ENCODE peak calls at places on chromosomes 12 and 14, in six cellular contexts. One of them, this sample, is unnamed.

GRCh38 chr12:65720136-65720535 is 104.1 kb upstream of the HMGA2 start:
- DNase-seq in fibroblast of mammary gland: peak
- DNase-seq in H7: no peak
- DNase-seq in upper lobe of right lung: no peak
- DNase-seq in esophagus squamous epithelium: no peak
- DNase-seq in testis: no peak
- DNase-seq in this sample: peak

GRCh38 chr12:67909681-67910080 is 79.6 kb upstream of the IFNG-AS1 start:
- DNase-seq in fibroblast of mammary gland: no peak
- DNase-seq in upper lobe of right lung: no peak
- DNase-seq in H7: no peak
- DNase-seq in esophagus squamous epithelium: no peak
- DNase-seq in testis: no peak
- DNase-seq in this sample: no peak

GRCh38 chr12:6377667-6377994 is 2.3 kb upstream of the SCNN1A start:
- DNase-seq in testis: peak
- DNase-seq in H7: peak
- DNase-seq in fibroblast of mammary gland: no peak
- DNase-seq in upper lobe of right lung: peak
- DNase-seq in esophagus squamous epithelium: no peak
- DNase-seq in this sample: no peak

GRCh38 chr12:32158525-32158924 is 51.9 kb downstream of the BICD1 start:
- DNase-seq in esophagus squamous epithelium: no peak
- DNase-seq in H7: no peak
- DNase-seq in fibroblast of mammary gland: no peak
- DNase-seq in testis: no peak
- DNase-seq in upper lobe of right lung: no peak
- DNase-seq in this sample: no peak

GRCh38 chr14:22230517-22230916 is 358.5 kb downstream of the DAD1 start:
- DNase-seq in testis: no peak
- DNase-seq in fibroblast of mammary gland: no peak
- DNase-seq in esophagus squamous epithelium: no peak
- DNase-seq in upper lobe of right lung: no peak
- DNase-seq in H7: no peak
- DNase-seq in this sample: no peak

GRCh38 chr12:122963928-122964240 is 2.4 kb downstream of the ABCB9 start:
- DNase-seq in fibroblast of mammary gland: peak
- DNase-seq in testis: peak
- DNase-seq in H7: no peak
- DNase-seq in upper lobe of right lung: no peak
- DNase-seq in esophagus squamous epithelium: no peak
- DNase-seq in this sample: no peak

GRCh38 chr12:25785164-25785563 is 173.3 kb upstream of the RASSF8 start:
- DNase-seq in fibroblast of mammary gland: no peak
- DNase-seq in testis: no peak
- DNase-seq in H7: no peak
- DNase-seq in upper lobe of right lung: no peak
- DNase-seq in esophagus squamous epithelium: no peak
- DNase-seq in this sample: peak

GRCh38 chr12:64256166-64256800 is 34.2 kb upstream of the KICS2 start:
- DNase-seq in H7: peak
- DNase-seq in upper lobe of right lung: no peak
- DNase-seq in testis: no peak
- DNase-seq in esophagus squamous epithelium: no peak
- DNase-seq in fibroblast of mammary gland: peak
- DNase-seq in this sample: peak

GRCh38 chr12:1533205-1533601 is 61.2 kb downstream of the FBXL14 start:
- DNase-seq in H7: no peak
- DNase-seq in testis: no peak
- DNase-seq in esophagus squamous epithelium: no peak
- DNase-seq in upper lobe of right lung: no peak
- DNase-seq in fibroblast of mammary gland: peak
- DNase-seq in this sample: no peak

GRCh38 chr12:26791328-26791791 is 41.6 kb downstream of the ITPR2 start:
- DNase-seq in esophagus squamous epithelium: no peak
- DNase-seq in fibroblast of mammary gland: peak
- DNase-seq in testis: no peak
- DNase-seq in H7: no peak
- DNase-seq in upper lobe of right lung: no peak
- DNase-seq in this sample: no peak

GRCh38 chr14:23930742-23931141 is 22.8 kb upstream of the DHRS4 start:
- DNase-seq in testis: no peak
- DNase-seq in H7: no peak
- DNase-seq in esophagus squamous epithelium: no peak
- DNase-seq in fibroblast of mammary gland: peak
- DNase-seq in upper lobe of right lung: no peak
- DNase-seq in this sample: no peak

GRCh38 chr12:132167610-132168310 is 23.5 kb downstream of the NOC4L start:
- DNase-seq in upper lobe of right lung: peak
- DNase-seq in H7: no peak
- DNase-seq in testis: no peak
- DNase-seq in esophagus squamous epithelium: no peak
- DNase-seq in fibroblast of mammary gland: peak
- DNase-seq in this sample: no peak

GRCh38 chr14:95125156-95125555 is 32.2 kb downstream of the DICER1 start:
- DNase-seq in upper lobe of right lung: no peak
- DNase-seq in testis: no peak
- DNase-seq in H7: no peak
- DNase-seq in fibroblast of mammary gland: no peak
- DNase-seq in esophagus squamous epithelium: no peak
- DNase-seq in this sample: no peak

GRCh38 chr12:11609045-11609444 is 40.4 kb upstream of the ETV6 start:
- DNase-seq in fibroblast of mammary gland: no peak
- DNase-seq in testis: no peak
- DNase-seq in H7: no peak
- DNase-seq in esophagus squamous epithelium: no peak
- DNase-seq in upper lobe of right lung: no peak
- DNase-seq in this sample: no peak

GRCh38 chr14:63383776-63384367 is 65.1 kb upstream of the GPHB5 start:
- DNase-seq in esophagus squamous epithelium: no peak
- DNase-seq in fibroblast of mammary gland: no peak
- DNase-seq in H7: no peak
- DNase-seq in upper lobe of right lung: no peak
- DNase-seq in testis: no peak
- DNase-seq in this sample: no peak

GRCh38 chr14:32480337-32480736 is 151.2 kb downstream of the AKAP6 start:
- DNase-seq in upper lobe of right lung: no peak
- DNase-seq in testis: no peak
- DNase-seq in fibroblast of mammary gland: peak
- DNase-seq in esophagus squamous epithelium: no peak
- DNase-seq in H7: no peak
- DNase-seq in this sample: no peak

GRCh38 chr12:48788852-48789775 is at the start of gene ADCY6:
- DNase-seq in H7: peak
- DNase-seq in esophagus squamous epithelium: no peak
- DNase-seq in fibroblast of mammary gland: peak
- DNase-seq in testis: peak
- DNase-seq in upper lobe of right lung: peak
- DNase-seq in this sample: peak

GRCh38 chr12:67155863-67156262 is 113.3 kb upstream of the CAND1 start:
- DNase-seq in H7: no peak
- DNase-seq in upper lobe of right lung: no peak
- DNase-seq in testis: peak
- DNase-seq in esophagus squamous epithelium: no peak
- DNase-seq in fibroblast of mammary gland: peak
- DNase-seq in this sample: peak

GRCh38 chr12:49059385-49060232 is 985 bp downstream of the KMT2D start:
- DNase-seq in fibroblast of mammary gland: no peak
- DNase-seq in upper lobe of right lung: no peak
- DNase-seq in H7: peak
- DNase-seq in esophagus squamous epithelium: no peak
- DNase-seq in testis: peak
- DNase-seq in this sample: peak

GRCh38 chr12:83102499-83102898 is 415.8 kb downstream of the TMTC2 start:
- DNase-seq in testis: no peak
- DNase-seq in fibroblast of mammary gland: no peak
- DNase-seq in H7: no peak
- DNase-seq in esophagus squamous epithelium: no peak
- DNase-seq in upper lobe of right lung: no peak
- DNase-seq in this sample: no peak

GRCh38 chr12:17097674-17098073 is 491.7 kb upstream of the LMO3 start:
- DNase-seq in esophagus squamous epithelium: peak
- DNase-seq in testis: no peak
- DNase-seq in H7: no peak
- DNase-seq in upper lobe of right lung: no peak
- DNase-seq in fibroblast of mammary gland: no peak
- DNase-seq in this sample: peak

GRCh38 chr14:72812292-72812851 is 81.5 kb downstream of the DPF3 start:
- DNase-seq in fibroblast of mammary gland: no peak
- DNase-seq in H7: peak
- DNase-seq in upper lobe of right lung: no peak
- DNase-seq in testis: no peak
- DNase-seq in esophagus squamous epithelium: no peak
- DNase-seq in this sample: peak

GRCh38 chr12:20125259-20125919 is 242.9 kb upstream of the PDE3A start:
- DNase-seq in testis: no peak
- DNase-seq in upper lobe of right lung: no peak
- DNase-seq in esophagus squamous epithelium: no peak
- DNase-seq in fibroblast of mammary gland: peak
- DNase-seq in H7: no peak
- DNase-seq in this sample: no peak

GRCh38 chr12:49947593-49948226 is 2.8 kb upstream of the AQP2 start:
- DNase-seq in testis: no peak
- DNase-seq in H7: no peak
- DNase-seq in upper lobe of right lung: no peak
- DNase-seq in esophagus squamous epithelium: no peak
- DNase-seq in fibroblast of mammary gland: no peak
- DNase-seq in this sample: no peak

GRCh38 chr12:98559666-98560065 is 33.8 kb upstream of the SLC25A3 start:
- DNase-seq in upper lobe of right lung: no peak
- DNase-seq in H7: no peak
- DNase-seq in esophagus squamous epithelium: no peak
- DNase-seq in fibroblast of mammary gland: no peak
- DNase-seq in testis: no peak
- DNase-seq in this sample: no peak

GRCh38 chr12:89497005-89497404 is 27.6 kb downstream of the GALNT4 start:
- DNase-seq in esophagus squamous epithelium: no peak
- DNase-seq in fibroblast of mammary gland: no peak
- DNase-seq in upper lobe of right lung: no peak
- DNase-seq in testis: peak
- DNase-seq in H7: no peak
- DNase-seq in this sample: no peak

GRCh38 chr12:19849208-19849607 is 409.9 kb downstream of the AEBP2 start:
- DNase-seq in fibroblast of mammary gland: no peak
- DNase-seq in H7: no peak
- DNase-seq in upper lobe of right lung: no peak
- DNase-seq in esophagus squamous epithelium: no peak
- DNase-seq in testis: no peak
- DNase-seq in this sample: no peak

GRCh38 chr12:124852911-124853441 is 10.7 kb downstream of the SCARB1 start:
- DNase-seq in H7: no peak
- DNase-seq in testis: no peak
- DNase-seq in upper lobe of right lung: no peak
- DNase-seq in fibroblast of mammary gland: no peak
- DNase-seq in esophagus squamous epithelium: no peak
- DNase-seq in this sample: no peak

GRCh38 chr12:63068857-63069442 is 82.1 kb downstream of the AVPR1A start:
- DNase-seq in H7: peak
- DNase-seq in upper lobe of right lung: no peak
- DNase-seq in testis: peak
- DNase-seq in fibroblast of mammary gland: peak
- DNase-seq in esophagus squamous epithelium: no peak
- DNase-seq in this sample: peak

GRCh38 chr12:92403210-92404175 is 257.8 kb upstream of the BTG1 start:
- DNase-seq in upper lobe of right lung: no peak
- DNase-seq in H7: no peak
- DNase-seq in testis: no peak
- DNase-seq in fibroblast of mammary gland: no peak
- DNase-seq in esophagus squamous epithelium: no peak
- DNase-seq in this sample: no peak

GRCh38 chr12:117027251-117028086 is 71.7 kb downstream of the TESC start:
- DNase-seq in testis: peak
- DNase-seq in H7: peak
- DNase-seq in fibroblast of mammary gland: no peak
- DNase-seq in esophagus squamous epithelium: no peak
- DNase-seq in upper lobe of right lung: no peak
- DNase-seq in this sample: no peak

GRCh38 chr14:100303179-100303578 is 3.1 kb downstream of the SLC25A29 start:
- DNase-seq in esophagus squamous epithelium: no peak
- DNase-seq in H7: no peak
- DNase-seq in testis: no peak
- DNase-seq in fibroblast of mammary gland: no peak
- DNase-seq in upper lobe of right lung: no peak
- DNase-seq in this sample: no peak

GRCh38 chr12:79925492-79925891 is 9.4 kb downstream of the PPP1R12A start:
- DNase-seq in H7: no peak
- DNase-seq in upper lobe of right lung: no peak
- DNase-seq in esophagus squamous epithelium: no peak
- DNase-seq in testis: no peak
- DNase-seq in fibroblast of mammary gland: no peak
- DNase-seq in this sample: no peak

GRCh38 chr12:55636116-55636655 is 506 bp upstream of the OR10P1 start:
- DNase-seq in upper lobe of right lung: no peak
- DNase-seq in fibroblast of mammary gland: no peak
- DNase-seq in testis: no peak
- DNase-seq in esophagus squamous epithelium: no peak
- DNase-seq in H7: no peak
- DNase-seq in this sample: no peak

GRCh38 chr12:48105321-48105866 is 485 bp downstream of the SENP1 start:
- DNase-seq in fibroblast of mammary gland: no peak
- DNase-seq in testis: no peak
- DNase-seq in H7: no peak
- DNase-seq in esophagus squamous epithelium: no peak
- DNase-seq in upper lobe of right lung: no peak
- DNase-seq in this sample: peak

GRCh38 chr14:56172074-56172473 is 53.9 kb downstream of the PELI2 start:
- DNase-seq in H7: no peak
- DNase-seq in esophagus squamous epithelium: no peak
- DNase-seq in upper lobe of right lung: no peak
- DNase-seq in fibroblast of mammary gland: no peak
- DNase-seq in testis: no peak
- DNase-seq in this sample: no peak
- H3K4me3 ChIP-seq in H7: no peak
- H3K4me3 ChIP-seq in esophagus squamous epithelium: no peak
- H3K4me3 ChIP-seq in upper lobe of right lung: no peak
- H3K4me3 ChIP-seq in fibroblast of mammary gland: no peak
- H3K4me3 ChIP-seq in testis: no peak
- H3K4me3 ChIP-seq in this sample: no peak

GRCh38 chr12:105083041-105083440 is 1.2 kb downstream of the ALDH1L2 start:
- DNase-seq in testis: no peak
- DNase-seq in fibroblast of mammary gland: peak
- DNase-seq in upper lobe of right lung: no peak
- DNase-seq in esophagus squamous epithelium: no peak
- DNase-seq in H7: no peak
- DNase-seq in this sample: no peak
- H3K4me3 ChIP-seq in testis: no peak
- H3K4me3 ChIP-seq in fibroblast of mammary gland: peak
- H3K4me3 ChIP-seq in upper lobe of right lung: peak
- H3K4me3 ChIP-seq in esophagus squamous epithelium: no peak
- H3K4me3 ChIP-seq in H7: no peak
- H3K4me3 ChIP-seq in this sample: peak

GRCh38 chr12:39440781-39441180 is 2.1 kb downstream of the KIF21A start:
- DNase-seq in H7: no peak
- DNase-seq in fibroblast of mammary gland: no peak
- DNase-seq in upper lobe of right lung: no peak
- DNase-seq in testis: peak
- DNase-seq in esophagus squamous epithelium: no peak
- DNase-seq in this sample: no peak
- H3K4me3 ChIP-seq in H7: no peak
- H3K4me3 ChIP-seq in fibroblast of mammary gland: no peak
- H3K4me3 ChIP-seq in upper lobe of right lung: no peak
- H3K4me3 ChIP-seq in testis: no peak
- H3K4me3 ChIP-seq in esophagus squamous epithelium: no peak
- H3K4me3 ChIP-seq in this sample: peak

GRCh38 chr12:53044052-53044581 is 5.7 kb upstream of the TNS2 start:
- DNase-seq in fibroblast of mammary gland: no peak
- DNase-seq in testis: no peak
- DNase-seq in esophagus squamous epithelium: no peak
- DNase-seq in upper lobe of right lung: no peak
- DNase-seq in H7: peak
- DNase-seq in this sample: no peak
- H3K4me3 ChIP-seq in fibroblast of mammary gland: no peak
- H3K4me3 ChIP-seq in testis: no peak
- H3K4me3 ChIP-seq in esophagus squamous epithelium: no peak
- H3K4me3 ChIP-seq in upper lobe of right lung: no peak
- H3K4me3 ChIP-seq in H7: no peak
- H3K4me3 ChIP-seq in this sample: no peak